ENCODE peak calls at places on chromosomes 6 and 20, in four cellular contexts. S, M, K and X are unnamed samples.

GRCh38 chr6:102742033-102742432 is 1348.5 kb downstream of the GRIK2 start:
- DNase-seq in S (no peak), M (peak), K (no peak), X (no peak)

GRCh38 chr20:43799150-43799711 is 72.4 kb upstream of the GTSF1L start:
- DNase-seq in S (no peak), M (peak), K (no peak), X (no peak)

GRCh38 chr6:43172127-43173007 is 1.3 kb downstream of the SRF start:
- DNase-seq in S (peak), M (peak), K (no peak), X (no peak)

GRCh38 chr6:165890404-165890735 is 227.3 kb upstream of the PDE10A start:
- DNase-seq in S (no peak), M (no peak), K (no peak), X (no peak)

GRCh38 chr6:47762502-47762901 is 19.3 kb upstream of the OPN5 start:
- DNase-seq in S (no peak), M (no peak), K (no peak), X (no peak)

GRCh38 chr20:63135411-63135810 is 80.5 kb downstream of the YTHDF1 start:
- DNase-seq in S (no peak), M (no peak), K (no peak), X (no peak)

GRCh38 chr6:119226089-119226488 is 123.5 kb downstream of the MAN1A1 start:
- DNase-seq in S (no peak), M (peak), K (no peak), X (no peak)

GRCh38 chr6:131413831-131414191 is 159.2 kb upstream of the ARG1 start:
- DNase-seq in S (no peak), M (no peak), K (no peak), X (no peak)

GRCh38 chr20:11497543-11497942 is 420.1 kb upstream of the BTBD3 start:
- DNase-seq in S (no peak), M (no peak), K (no peak), X (no peak)

GRCh38 chr6:108501559-108501958 is 59.2 kb upstream of the FOXO3 start:
- DNase-seq in S (no peak), M (peak), K (no peak), X (no peak)

GRCh38 chr20:31951530-31952453 is at the start of gene PDRG1:
- DNase-seq in S (peak), M (peak), K (peak), X (peak)

GRCh38 chr6:163180874-163181541 is 233.5 kb upstream of the QKI start:
- DNase-seq in S (no peak), M (no peak), K (peak), X (no peak)

GRCh38 chr6:137906020-137906472 is 39.0 kb downstream of the TNFAIP3 start:
- DNase-seq in S (no peak), M (no peak), K (no peak), X (no peak)

GRCh38 chr20:50828363-50829136 is 33.7 kb downstream of the BCAS4 start:
- DNase-seq in S (no peak), M (no peak), K (no peak), X (no peak)

GRCh38 chr6:8435845-8436168 is 462 bp upstream of the SLC35B3 start:
- DNase-seq in S (no peak), M (no peak), K (no peak), X (no peak)